ENCODE peak calls at places on chromosomes 5 and 9, in five cellular contexts. M is lower lobe of right lung, X is HepG2, F is ovary, K is DND-41. C is an unnamed sample. For H3K9me3 and H3K4me1, the result is how much of the 10 kb centered on the place peaks cover.

GRCh38 chr5:161403996-161404395 is 142.5 kb downstream of the GABRB2 start:
- DNase-seq in F (no peak), X (no peak), K (no peak), M (no peak), C (no peak)

GRCh38 chr9:115921301-115921700 is 232.3 kb upstream of the PAPPA start:
- DNase-seq in X (no peak), M (no peak), K (no peak), F (no peak), C (no peak)

GRCh38 chr5:93158841-93159240 is 422.2 kb downstream of the NR2F1-AS1 start:
- DNase-seq in K (no peak), M (no peak), F (no peak), X (no peak), C (no peak)

GRCh38 chr5:56327810-56328209 is 94.7 kb upstream of the ANKRD55 start:
- DNase-seq in K (no peak), M (no peak), F (no peak), X (no peak), C (no peak)

GRCh38 chr5:59813761-59814562 is 79.6 kb downstream of the PDE4D start:
- DNase-seq in M (no peak), K (peak), X (peak), F (no peak), C (peak)

GRCh38 chr9:33452828-33453271 is 5.5 kb upstream of the AQP3 start:
- DNase-seq in X (peak), M (peak), F (no peak), K (peak), C (peak)

GRCh38 chr5:6718161-6718681 is 5.0 kb downstream of the TENT4A start:
- DNase-seq in F (no peak), M (no peak), K (no peak), X (no peak), C (no peak)

GRCh38 chr9:35603506-35603985 is 1.5 kb upstream of the TESK1 start:
- DNase-seq in K (peak), F (peak), X (peak), M (peak), C (peak)

GRCh38 chr9:104863180-104863883 is 64.6 kb downstream of the ABCA1 start:
- DNase-seq in M (no peak), X (peak), F (peak), K (peak), C (peak)

GRCh38 chr5:133967715-133968056 is 739 bp downstream of the C5orf15 start:
- DNase-seq in F (no peak), M (no peak), K (no peak), X (no peak), C (peak)

GRCh38 chr9:12777149-12778010 is 2.6 kb downstream of the LURAP1L start:
- DNase-seq in M (no peak), X (no peak), K (no peak), F (no peak), C (no peak)

GRCh38 chr5:150339841-150340240 is 17.7 kb upstream of the TCOF1 start:
- DNase-seq in X (no peak), K (no peak), F (no peak), M (no peak), C (no peak)

GRCh38 chr5:181191526-181192336 is 13.3 kb downstream of the TRIM7 start:
- DNase-seq in X (peak), K (peak), M (peak), F (peak), C (peak)

GRCh38 chr9:114289571-114290481 is 33.1 kb upstream of the ORM1 start:
- DNase-seq in F (peak), M (peak), K (no peak), X (no peak), C (no peak)

GRCh38 chr9:36924071-36924470 is 110.0 kb downstream of the PAX5 start:
- DNase-seq in X (peak), F (no peak), M (no peak), K (no peak), C (peak)

GRCh38 chr5:88268414-88269184 is at the start of gene TMEM161B:
- DNase-seq in F (peak), X (peak), M (peak), K (peak), C (peak)

GRCh38 chr5:34516686-34517085 is 139.4 kb upstream of the RAI14 start:
- DNase-seq in F (no peak), K (no peak), M (no peak), X (no peak), C (no peak)

GRCh38 chr5:173582198-173583092 is 34.0 kb downstream of the BOD1 start:
- DNase-seq in K (no peak), X (no peak), F (no peak), M (no peak), C (no peak)

GRCh38 chr5:124285071-124285470 is 461.4 kb downstream of the ZNF608 start:
- DNase-seq in K (no peak), X (no peak), F (no peak), M (no peak), C (no peak)

DNA sequence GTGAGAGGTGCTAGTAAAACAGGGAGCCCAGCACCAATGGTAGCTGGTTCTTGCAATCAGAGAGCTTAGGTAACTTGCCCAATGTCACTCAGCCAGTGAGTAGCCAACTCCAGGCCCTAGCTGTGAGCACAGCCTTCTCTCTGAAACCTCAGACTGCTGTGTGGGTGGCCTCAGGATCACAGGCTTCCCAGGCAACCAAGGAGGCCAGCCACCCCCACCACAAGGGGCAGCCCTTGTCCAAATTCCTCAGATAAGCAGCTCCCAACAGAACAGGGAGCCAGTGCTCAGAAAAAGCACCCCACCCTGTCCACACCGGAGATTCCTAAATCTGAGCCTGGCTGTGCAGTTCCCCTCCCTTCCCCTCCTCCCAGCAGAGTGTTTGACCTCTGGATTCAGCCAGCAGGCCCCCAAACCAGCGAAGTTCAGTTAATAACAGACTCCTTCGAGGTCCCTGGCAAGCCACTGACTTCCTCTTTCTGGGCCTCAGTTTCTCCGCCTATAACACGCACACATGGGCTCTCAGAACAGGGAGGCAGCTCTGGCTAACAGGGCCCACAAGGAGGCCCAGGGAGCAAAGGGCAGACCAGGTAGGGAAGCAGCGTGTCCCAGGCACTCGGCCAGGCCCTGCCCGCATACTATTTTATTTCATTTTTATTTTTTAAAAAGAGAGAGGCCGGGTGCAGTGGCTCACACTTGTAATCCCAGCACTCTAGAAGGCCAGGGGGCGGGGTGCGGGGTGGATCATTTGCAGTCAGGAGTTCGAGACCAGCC is 2.7 kb downstream of the EEIG1 start:
- DNase-seq in X (no peak), F (peak), M (peak), K (no peak), C (peak)
- TF ChIP-seq CTCF in X (no peak), F (no peak), M (no peak), K (no peak), C (peak)

DNA sequence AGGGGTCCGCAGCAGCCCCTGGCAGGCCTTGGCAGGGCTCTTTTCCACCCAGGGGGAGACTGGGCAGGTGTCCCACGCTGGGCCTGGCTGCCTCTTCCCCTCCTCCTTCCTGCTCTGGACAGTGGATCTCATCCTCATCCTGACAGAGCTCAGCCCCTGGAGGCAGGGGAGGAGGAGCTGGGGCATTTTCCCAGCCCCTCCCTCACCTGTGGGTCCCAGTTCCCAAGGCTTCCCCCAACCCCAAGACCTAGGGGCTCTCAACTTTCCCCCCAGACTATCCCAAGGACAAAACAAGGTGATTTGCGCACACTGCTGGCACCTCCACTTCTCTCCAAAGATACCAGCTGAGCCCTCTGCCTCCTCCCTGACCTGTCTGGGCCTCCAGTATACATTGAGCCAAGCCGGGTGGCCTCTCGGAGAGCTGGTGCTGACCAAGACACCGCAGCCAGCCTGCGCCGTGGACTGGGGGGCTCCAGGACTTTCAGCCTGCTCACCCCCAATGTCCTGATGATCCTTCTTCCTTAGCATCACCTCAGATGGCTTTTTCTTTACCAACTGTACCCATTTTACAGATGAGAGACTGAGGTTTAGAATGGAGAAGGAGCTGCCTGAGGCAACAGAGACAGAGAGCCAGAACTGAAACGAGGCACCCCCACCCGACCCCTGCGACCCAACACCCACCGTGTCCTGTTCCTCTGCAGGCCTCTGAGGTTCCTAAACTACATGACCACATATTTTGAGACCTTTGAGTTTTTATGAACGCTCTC is 126.6 kb downstream of the BARX1 start:
- DNase-seq in K (no peak), X (no peak), M (no peak), F (no peak), C (no peak)
- H3K9me3 ChIP-seq in K (under half), X (under half), M (under half), F (under half), C (under half)

DNA sequence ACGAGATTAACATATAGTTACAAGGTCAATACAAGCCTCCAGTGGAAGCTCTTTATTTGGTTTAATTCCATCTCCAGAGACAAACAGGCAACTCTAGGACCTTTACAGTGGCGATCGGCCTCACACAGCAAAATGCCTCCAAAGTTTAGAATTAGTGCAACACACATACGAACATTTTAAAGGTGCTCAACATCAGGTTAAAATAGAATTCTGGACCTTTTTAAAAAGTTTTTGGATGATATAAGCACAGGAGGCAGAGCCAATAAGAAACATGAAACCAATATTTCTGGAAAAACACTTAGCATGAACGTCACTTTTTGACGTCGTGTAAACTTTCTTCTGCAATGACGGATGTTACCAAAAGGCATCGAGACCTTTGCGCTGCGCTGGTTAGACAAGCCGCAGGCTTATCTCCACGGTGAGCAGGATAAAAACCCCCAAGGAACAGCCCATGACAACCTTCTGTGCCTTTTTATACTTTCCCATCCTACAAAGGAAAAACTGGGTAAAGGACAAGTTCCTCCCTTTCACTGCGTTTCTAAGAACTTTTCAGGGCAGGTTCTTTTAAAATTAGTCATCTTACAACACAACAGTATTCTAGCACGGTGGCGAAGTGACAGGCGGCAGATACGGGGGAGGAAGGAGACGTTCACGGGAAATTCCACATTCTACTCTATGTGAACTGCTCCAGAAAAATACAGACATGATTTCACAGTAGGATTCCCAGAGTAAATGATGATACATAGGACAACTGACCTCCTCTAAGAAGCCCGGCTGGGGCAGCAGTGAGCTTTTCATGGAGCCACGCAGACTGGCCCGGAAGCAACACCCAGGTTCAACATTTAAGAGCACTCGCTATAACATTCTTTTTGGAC is 52.2 kb downstream of the USP20 start:
- DNase-seq in X (no peak), M (no peak), K (peak), F (no peak), C (no peak)
- H3K4me1 ChIP-seq in X (under half), M (half or more), K (half or more), F (under half), C (under half)

DNA sequence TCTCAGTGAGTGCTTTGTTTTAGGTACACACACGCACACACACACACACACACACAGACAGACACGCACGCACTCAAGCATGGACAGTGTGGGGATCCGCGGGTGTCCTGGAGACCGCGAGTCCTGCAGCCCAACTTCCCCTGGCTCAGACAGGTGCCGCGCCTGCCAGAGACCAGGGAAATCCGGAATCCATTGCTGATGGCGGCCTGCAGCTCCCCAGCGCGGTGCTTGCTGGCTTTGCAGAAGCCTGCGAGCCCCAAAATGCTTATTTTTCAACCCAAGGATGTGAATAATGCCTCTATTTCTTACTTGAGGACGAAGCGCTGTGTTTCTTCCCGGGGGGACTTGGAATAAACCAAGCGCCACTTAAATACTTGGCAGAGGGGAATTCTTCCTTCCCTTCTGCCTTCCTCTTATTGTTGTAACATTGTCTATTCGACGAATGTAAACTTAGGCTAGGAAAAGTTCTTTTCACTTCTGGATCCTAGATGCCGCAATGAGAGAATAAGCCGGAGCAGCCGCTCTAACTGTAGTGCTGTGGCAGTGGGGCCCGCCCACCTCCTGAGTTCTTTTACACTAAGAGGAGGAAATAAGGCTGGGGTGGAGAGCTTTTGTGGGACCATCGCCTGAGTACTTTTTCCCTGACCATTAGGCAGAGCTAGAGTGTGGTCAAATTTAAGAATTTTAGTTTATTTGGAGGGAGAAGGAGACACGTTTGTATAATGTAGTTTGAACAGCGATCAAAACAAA is 804 bp downstream of the ITGA2 start:
- DNase-seq in F (peak), X (no peak), K (peak), M (peak), C (peak)
- TF ChIP-seq CTCF in F (no peak), X (peak), K (peak), M (no peak), C (peak)

GRCh38 chr5:158549306-158549705 is 550.4 kb downstream of the EBF1 start:
- DNase-seq in X (no peak), F (no peak), M (no peak), K (no peak), C (no peak)
- H3K9me3 ChIP-seq in X (under half), F (under half), M (under half), K (under half), C (under half)

DNA sequence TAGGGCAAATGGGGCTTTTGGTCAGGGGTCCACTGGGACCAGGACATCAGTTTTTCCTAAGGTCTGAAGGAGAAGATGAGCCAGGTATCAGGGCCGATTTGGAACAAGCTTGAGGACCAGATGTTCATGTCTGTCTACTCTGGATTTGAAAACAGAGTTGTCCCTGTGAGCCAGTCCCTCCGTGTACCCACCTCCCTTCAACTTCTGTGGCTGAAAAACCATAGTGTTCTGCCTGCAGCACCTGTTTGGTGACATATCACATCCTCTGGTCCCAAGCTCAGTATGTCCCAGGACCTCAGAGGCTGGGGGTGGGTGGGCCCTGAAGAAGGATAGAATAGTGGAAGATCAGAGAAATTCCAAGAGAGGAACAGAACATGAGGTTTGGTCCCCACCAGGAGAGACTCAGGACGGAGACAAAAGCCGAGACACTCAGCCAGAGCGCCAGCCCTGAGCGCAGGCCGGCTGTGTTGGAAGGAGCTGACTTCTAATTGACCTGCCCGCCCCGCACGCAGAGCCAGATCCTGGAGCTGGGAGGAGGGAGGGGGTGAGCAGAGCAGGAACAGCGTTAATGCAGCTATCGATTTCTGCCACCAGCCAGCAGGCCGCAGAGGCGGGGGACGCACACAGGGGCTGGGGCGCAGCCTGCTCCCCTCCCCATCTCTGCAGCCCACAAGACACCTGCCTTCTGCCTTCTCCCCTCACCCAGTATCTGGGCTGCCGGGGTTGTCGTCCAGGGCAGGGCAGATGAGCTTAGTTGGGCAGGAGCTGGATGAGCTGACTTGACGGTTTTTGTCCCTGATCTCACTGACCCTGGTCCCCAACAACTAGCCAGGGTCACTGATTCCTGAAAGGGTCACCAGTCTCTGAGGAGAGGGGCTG is 29.5 kb downstream of the CXXC5 start:
- DNase-seq in F (no peak), K (no peak), M (no peak), X (no peak), C (no peak)
- H3K4me1 ChIP-seq in F (under half), K (under half), M (under half), X (under half), C (under half)

GRCh38 chr9:31807574-31808256 is 576.7 kb upstream of the ACO1 start:
- DNase-seq in F (no peak), M (peak), X (peak), K (no peak), C (peak)
- TF ChIP-seq CTCF in F (no peak), M (no peak), X (peak), K (no peak), C (peak)

GRCh38 chr5:157652377-157652692 is at the start of gene SOX30:
- DNase-seq in F (no peak), K (no peak), M (no peak), X (peak), C (no peak)

GRCh38 chr5:157651623-157652376 is 438 bp downstream of the SOX30 start:
- DNase-seq in M (peak), X (no peak), F (peak), K (no peak), C (peak)

GRCh38 chr5:157659886-157660660 is 7.8 kb upstream of the SOX30 start:
- DNase-seq in M (no peak), X (no peak), F (no peak), K (no peak), C (no peak)

DNA sequence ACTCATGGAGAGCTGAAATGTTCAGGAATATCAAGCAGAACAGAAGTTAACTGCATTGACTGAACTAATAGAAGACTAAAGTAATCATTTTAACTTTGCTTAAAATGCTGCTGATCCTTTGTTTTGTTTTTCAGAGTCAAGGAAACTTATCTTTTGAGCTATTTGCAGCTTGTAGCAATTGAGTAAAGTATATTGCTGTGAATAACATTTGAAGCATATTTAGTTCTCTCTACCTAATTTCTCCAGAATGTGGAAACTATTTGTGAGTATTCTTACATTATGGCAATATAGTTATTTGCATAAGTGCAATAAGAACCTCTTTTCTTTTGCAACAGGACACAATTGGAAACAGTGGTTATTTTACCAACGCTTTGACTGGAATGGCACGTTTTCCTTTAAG is 5.3 kb upstream of the SOX30 start:
- DNase-seq in M (no peak), X (no peak), F (no peak), K (no peak), C (no peak)
- H3K9me3 ChIP-seq in M (under half), X (under half), F (under half), K (under half), C (under half)

GRCh38 chr9:133951265-133951664 is 40.9 kb downstream of the VAV2 start:
- DNase-seq in M (peak), F (no peak), X (no peak), K (no peak), C (no peak)
- H3K4me1 ChIP-seq in M (under half), F (under half), X (under half), K (under half), C (under half)

GRCh38 chr5:36717131-36717530 is 110.7 kb downstream of the SLC1A3 start:
- DNase-seq in F (no peak), K (no peak), M (no peak), X (no peak), C (no peak)

GRCh38 chr5:36710039-36710438 is 103.6 kb downstream of the SLC1A3 start:
- DNase-seq in F (no peak), X (no peak), K (no peak), M (no peak), C (no peak)

GRCh38 chr5:36712719-36713118 is 106.3 kb downstream of the SLC1A3 start:
- DNase-seq in F (no peak), K (no peak), X (no peak), M (no peak), C (no peak)

GRCh38 chr5:36708996-36709395 is 102.6 kb downstream of the SLC1A3 start:
- DNase-seq in K (no peak), F (no peak), M (no peak), X (no peak), C (no peak)

GRCh38 chr5:36713541-36713940 is 107.1 kb downstream of the SLC1A3 start:
- DNase-seq in F (no peak), M (no peak), K (no peak), X (no peak), C (no peak)
- TF ChIP-seq CTCF in F (no peak), M (no peak), K (no peak), X (no peak), C (no peak)

C was measured in Caco-2.